ENCODE peak calls at places on chromosomes 7 and 10, in five cellular contexts. X is A549, Z is GM12878, S is HepG2, Y is K562. A is an unnamed sample.

GRCh38 chr7:128888756-128889095 is 21.8 kb downstream of the KCP start:
- DNase-seq in X (no peak), Z (no peak), S (no peak), Y (no peak), A (no peak)

GRCh38 chr10:26650406-26650805 is 47.1 kb upstream of the PDSS1 start:
- DNase-seq in X (no peak), Z (no peak), S (no peak), Y (no peak), A (no peak)

GRCh38 chr7:7653568-7654187 is 13.1 kb downstream of the UMAD1 start:
- DNase-seq in X (peak), Z (peak), S (no peak), Y (peak), A (peak)

GRCh38 chr10:77504870-77505257 is 132.7 kb downstream of the KCNMA1 start:
- DNase-seq in X (peak), Z (no peak), S (no peak), Y (no peak), A (no peak)

GRCh38 chr10:35533565-35533964 is 71.6 kb upstream of the GJD4 start:
- DNase-seq in X (no peak), Z (no peak), S (no peak), Y (no peak), A (peak)

GRCh38 chr7:129612112-129613015 is 844 bp downstream of the NRF1 start:
- DNase-seq in X (peak), Z (no peak), S (no peak), Y (no peak), A (peak)

GRCh38 chr10:94293344-94293743 is 69.4 kb downstream of the NOC3L start:
- DNase-seq in X (no peak), Z (no peak), S (no peak), Y (no peak), A (no peak)

GRCh38 chr10:133527779-133528271 is 662 bp downstream of the CYP2E1 start:
- DNase-seq in X (no peak), Z (no peak), S (no peak), Y (no peak), A (no peak)

GRCh38 chr10:8283986-8284385 is 229.5 kb downstream of the GATA3 start:
- DNase-seq in X (no peak), Z (no peak), S (no peak), Y (no peak), A (no peak)

GRCh38 chr7:143356414-143357050 is 6.0 kb downstream of the FAM131B start:
- DNase-seq in X (no peak), Z (no peak), S (no peak), Y (no peak), A (no peak)

GRCh38 chr7:106583133-106583532 is 77.8 kb downstream of the CCDC71L start:
- DNase-seq in X (no peak), Z (no peak), S (no peak), Y (no peak), A (no peak)

GRCh38 chr10:23158370-23158769 is 33.7 kb upstream of the PTF1A start:
- DNase-seq in X (peak), Z (no peak), S (peak), Y (peak), A (peak)

GRCh38 chr10:101672536-101672935 is 22.4 kb downstream of the FBXW4 start:
- DNase-seq in X (no peak), Z (no peak), S (no peak), Y (no peak), A (no peak)

GRCh38 chr10:100101526-100102076 is 19.9 kb upstream of the CPN1 start:
- DNase-seq in X (no peak), Z (no peak), S (peak), Y (no peak), A (no peak)

GRCh38 chr10:133052076-133052475 is 35.6 kb upstream of the ADGRA1 start:
- DNase-seq in X (no peak), Z (no peak), S (no peak), Y (no peak), A (no peak)

GRCh38 chr10:79938728-79939380 is 10.1 kb downstream of the SFTPD start:
- DNase-seq in X (no peak), Z (no peak), S (no peak), Y (no peak), A (peak)

GRCh38 chr10:76033457-76034196 is 602.2 kb downstream of the LRMDA start:
- DNase-seq in X (peak), Z (peak), S (peak), Y (no peak), A (no peak)

DNA sequence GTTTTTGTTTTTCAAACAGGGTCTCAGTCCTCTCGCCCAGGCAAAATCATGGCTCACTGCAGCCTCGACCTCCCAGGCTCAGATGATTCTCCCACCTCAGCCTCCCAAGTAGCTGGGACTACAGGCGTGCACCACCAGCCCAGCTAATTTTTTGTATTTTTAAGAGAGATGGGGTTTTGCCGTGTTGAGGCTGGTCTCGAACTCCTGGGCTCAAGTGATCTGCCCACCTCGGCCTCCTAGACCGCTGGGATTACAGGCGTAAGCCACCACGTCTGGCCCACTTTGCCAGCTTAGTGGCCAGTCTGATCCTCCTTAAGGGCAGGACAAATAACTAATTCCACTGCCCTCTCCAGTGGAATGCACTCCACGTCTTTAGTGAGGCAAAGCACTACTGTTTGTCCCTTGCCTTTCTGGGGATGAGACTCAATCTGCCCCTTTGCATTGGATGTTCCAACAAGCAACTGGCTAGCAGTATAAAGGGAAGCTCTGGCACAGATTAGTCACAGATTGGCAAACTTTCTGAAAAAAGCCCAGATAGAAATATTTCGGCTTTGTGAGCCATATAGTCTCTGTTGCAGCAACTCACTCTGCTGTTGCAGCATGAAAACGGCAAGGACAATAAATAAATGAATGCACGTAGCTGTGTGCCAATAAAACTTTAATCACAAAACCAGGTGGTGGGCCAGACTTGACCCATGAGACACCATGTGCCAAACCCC is 143.8 kb upstream of the RHEB start:
- DNase-seq in X (no peak), Z (no peak), S (no peak), Y (no peak), A (no peak)
- TF ChIP-seq RFX5 in X (no peak), Z (no peak), S (no peak), Y (no peak), A (no peak)

GRCh38 chr7:44311561-44312495 is 13.6 kb downstream of the CAMK2B start:
- DNase-seq in X (no peak), Z (no peak), S (no peak), Y (no peak), A (no peak)

GRCh38 chr7:44308741-44309270 is 16.6 kb downstream of the CAMK2B start:
- DNase-seq in X (no peak), Z (no peak), S (no peak), Y (peak), A (peak)

GRCh38 chr7:44307905-44308740 is 17.3 kb downstream of the CAMK2B start:
- DNase-seq in X (no peak), Z (no peak), S (no peak), Y (peak), A (peak)

GRCh38 chr7:44309271-44310091 is 15.9 kb downstream of the CAMK2B start:
- DNase-seq in X (no peak), Z (no peak), S (peak), Y (peak), A (peak)

GRCh38 chr7:44310221-44310848 is 15.1 kb downstream of the CAMK2B start:
- DNase-seq in X (no peak), Z (no peak), S (no peak), Y (no peak), A (no peak)
- TF ChIP-seq REST in X (no peak), Z (no peak), S (no peak), Y (no peak), A (no peak)

DNA sequence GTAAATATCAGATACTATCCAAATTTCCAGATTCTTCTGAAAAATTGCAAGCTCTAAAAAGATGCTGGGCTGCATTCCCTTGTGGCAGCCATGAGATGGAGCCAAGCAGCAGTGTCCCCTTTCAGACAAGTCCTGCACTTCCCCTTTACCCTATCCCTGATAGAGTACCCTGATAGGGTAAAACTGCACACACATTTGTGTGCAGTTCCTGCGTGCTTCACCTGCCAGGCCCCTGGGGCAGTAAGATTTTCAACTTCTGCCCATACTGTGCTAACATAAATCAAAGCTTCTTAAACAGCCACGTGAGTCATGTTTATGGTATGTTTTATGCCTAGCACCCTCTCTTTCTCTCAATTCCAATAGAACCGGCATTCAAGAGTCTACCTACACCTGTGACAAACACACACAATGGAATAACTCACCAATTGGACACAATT is 52.2 kb downstream of the IFIT5 start:
- DNase-seq in X (no peak), Z (no peak), S (peak), Y (no peak), A (peak)
- TF ChIP-seq CTCF in X (peak), Z (peak), S (peak), Y (peak), A (peak)

GRCh38 chr10:103470755-103471653 is 8.0 kb downstream of the CALHM3 start:
- DNase-seq in X (no peak), Z (peak), S (no peak), Y (peak), A (no peak)

GRCh38 chr10:103463456-103463855 is 4.8 kb upstream of the CALHM1 start:
- DNase-seq in X (no peak), Z (no peak), S (no peak), Y (no peak), A (no peak)

GRCh38 chr10:103465411-103466179 is 6.9 kb upstream of the CALHM1 start:
- DNase-seq in X (no peak), Z (no peak), S (no peak), Y (no peak), A (no peak)

GRCh38 chr10:103466734-103467133 is 8.0 kb upstream of the CALHM1 start:
- DNase-seq in X (no peak), Z (no peak), S (no peak), Y (no peak), A (no peak)

GRCh38 chr10:103467391-103467790 is 8.7 kb upstream of the CALHM1 start:
- DNase-seq in X (no peak), Z (peak), S (no peak), Y (no peak), A (no peak)
- TF ChIP-seq RFX5 in X (no peak), Z (no peak), S (no peak), Y (no peak), A (no peak)

GRCh38 chr10:125159932-125160855 is at the start of gene CTBP2:
- DNase-seq in X (peak), Z (no peak), S (no peak), Y (peak), A (peak)
- TF ChIP-seq REST in X (no peak), Z (no peak), S (no peak), Y (no peak), A (no peak)

GRCh38 chr7:55970561-55970960 is 6.2 kb downstream of the NIPSNAP2 start:
- DNase-seq in X (no peak), Z (no peak), S (no peak), Y (no peak), A (no peak)
- TF ChIP-seq CTCF in X (no peak), Z (no peak), S (no peak), Y (no peak), A (no peak)

A was measured in SK-N-SH.